ENCODE peak calls at places on chromosomes 3 and 15, in seven cellular contexts. K, J, G, F, Z, E and N are unnamed samples.

GRCh38 chr3:115638991-115639390 is 15.7 kb downstream of the GAP43 start:
- DNase-seq in F (no peak), J (no peak), G (no peak), E (no peak), Z (no peak), K (no peak), N (no peak)

GRCh38 chr3:46923559-46924350 is 46.2 kb downstream of the PTH1R start:
- DNase-seq in K (peak; percentile 72), G (peak; percentile 70), Z (no peak), E (peak; percentile 16), F (no peak), J (peak; percentile 48), N (peak; percentile 24)

GRCh38 chr3:117019082-117019713 is 309.6 kb downstream of the TUSC7 start:
- DNase-seq in G (no peak), J (peak; percentile 66), F (peak; percentile 30), E (no peak), Z (no peak), K (peak; percentile 72), N (peak; percentile 66)

GRCh38 chr3:182704926-182705325 is 88.4 kb upstream of the ATP11B start:
- DNase-seq in Z (no peak), E (no peak), G (no peak), F (no peak), J (no peak), K (peak; percentile 27), N (no peak)

GRCh38 chr3:184066211-184066610 is 13.4 kb downstream of the HTR3C start:
- DNase-seq in F (no peak), J (no peak), K (no peak), Z (no peak), G (no peak), E (no peak), N (peak; percentile 51)

GRCh38 chr3:8621872-8622271 is 22.7 kb downstream of the SSUH2 start:
- DNase-seq in G (no peak), Z (no peak), E (no peak), J (no peak), F (no peak), K (no peak), N (peak; percentile 87)

GRCh38 chr3:170585008-170585936 is 603 bp downstream of the SLC7A14 start:
- DNase-seq in E (no peak), Z (no peak), J (peak; percentile 53), K (peak; percentile 51), F (no peak), G (peak; percentile 41), N (no peak)

GRCh38 chr3:159711560-159712333 is 276.9 kb upstream of the IL12A start:
- DNase-seq in J (no peak), K (no peak), Z (no peak), F (peak; percentile 71), E (no peak), G (no peak), N (peak; percentile 78)

GRCh38 chr3:184016169-184016570 is 1.5 kb downstream of the ABCC5 start:
- DNase-seq in G (no peak), K (no peak), F (no peak), E (no peak), Z (no peak), J (no peak), N (no peak)

GRCh38 chr3:87318609-87319008 is 42.2 kb upstream of the POU1F1 start:
- DNase-seq in J (no peak), Z (no peak), K (no peak), F (no peak), E (no peak), G (no peak), N (no peak)

GRCh38 chr3:8884630-8885290 is 78.5 kb downstream of the RAD18 start:
- DNase-seq in Z (no peak), J (no peak), F (no peak), G (no peak), K (no peak), E (no peak), N (no peak)

GRCh38 chr15:92714071-92714456 is 58.5 kb upstream of the FAM174B start:
- DNase-seq in Z (no peak), K (peak; percentile 33), E (no peak), F (peak; percentile 30), G (no peak), J (peak; percentile 36), N (peak; percentile 68)

GRCh38 chr3:46997453-46998091 is 18.1 kb downstream of the NBEAL2 start:
- DNase-seq in E (no peak), F (no peak), Z (no peak), K (peak; percentile 10), J (no peak), G (peak; percentile 37), N (no peak)

GRCh38 chr15:41559489-41560177 is 621 bp downstream of the TYRO3 start:
- DNase-seq in K (no peak), G (peak; percentile 57), F (no peak), Z (no peak), E (no peak), J (no peak), N (no peak)

GRCh38 chr15:40308844-40309189 is 1.1 kb upstream of the PLCB2 start:
- DNase-seq in F (no peak), K (no peak), J (no peak), E (no peak), Z (no peak), G (no peak), N (no peak)

GRCh38 chr15:98951004-98951403 is 56.6 kb downstream of the PGPEP1L start:
- DNase-seq in F (no peak), E (no peak), J (no peak), K (no peak), G (no peak), Z (no peak), N (no peak)

GRCh38 chr3:80367149-80367548 is 599.4 kb upstream of the ROBO1 start:
- DNase-seq in F (no peak), J (no peak), K (no peak), Z (no peak), E (no peak), G (no peak), N (no peak)

GRCh38 chr3:66276705-66277274 is 56.0 kb downstream of the SLC25A26 start:
- DNase-seq in E (peak; percentile 55), F (peak; percentile 14), J (peak; percentile 69), K (peak; percentile 58), Z (no peak), G (no peak), N (peak; percentile 72)

GRCh38 chr3:27094721-27095120 is 274.5 kb downstream of the NEK10 start:
- DNase-seq in G (no peak), E (no peak), Z (no peak), F (no peak), K (no peak), J (no peak), N (no peak)

GRCh38 chr3:12807960-12808359 is 11.5 kb downstream of the CAND2 start:
- DNase-seq in F (no peak), J (no peak), K (no peak), G (no peak), E (no peak), Z (no peak), N (no peak)

GRCh38 chr3:126921425-126921824 is 61.5 kb upstream of the PLXNA1 start:
- DNase-seq in J (no peak), E (no peak), Z (no peak), G (no peak), F (no peak), K (no peak), N (no peak)

DNA sequence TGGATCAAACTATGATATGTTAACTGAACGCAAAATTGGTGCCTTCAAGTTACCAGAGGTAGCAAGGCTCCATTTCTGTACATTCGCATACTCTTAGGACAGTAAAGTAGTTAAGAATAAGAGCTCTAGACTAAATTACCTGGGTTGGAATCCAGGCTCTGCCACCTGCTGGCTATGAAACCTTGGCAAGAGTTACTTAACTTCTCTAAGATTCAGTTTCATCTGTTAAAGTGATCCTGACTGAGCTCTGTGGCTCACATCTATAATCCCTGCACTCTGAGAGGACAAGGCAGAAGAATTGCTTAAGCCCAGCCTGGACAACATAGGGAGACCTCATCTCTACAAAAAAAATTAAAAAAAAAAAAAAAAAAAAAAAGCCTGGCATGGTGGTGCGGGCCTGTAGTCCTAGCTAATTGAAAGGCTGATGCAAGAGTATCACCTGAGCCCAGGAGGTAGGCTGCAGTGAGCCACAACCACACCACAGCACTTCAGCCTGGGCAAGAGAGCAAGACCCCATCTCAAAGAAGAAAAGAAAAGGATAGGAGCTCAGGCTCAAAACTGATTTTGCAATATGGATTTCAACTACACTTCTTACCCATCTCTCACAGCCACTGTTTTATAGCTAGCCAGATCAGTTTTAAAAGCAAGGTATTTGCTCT is 21.3 kb downstream of the GSK3B start:
- DNase-seq in J (no peak), Z (no peak), G (no peak), E (no peak), F (no peak), K (no peak), N (no peak)
- TF ChIP-seq CTCF in J (no peak), Z (no peak), G (peak; percentile 35), E (no peak), F (no peak), K (no peak), N (peak; percentile 17)

GRCh38 chr15:22903961-22904534 is 65.6 kb downstream of the NIPA2 start:
- DNase-seq in K (no peak), E (no peak), F (peak; percentile 38), G (no peak), J (no peak), Z (no peak), N (no peak)

GRCh38 chr15:22903427-22903826 is 65.0 kb downstream of the NIPA2 start:
- DNase-seq in E (no peak), G (no peak), J (no peak), K (no peak), F (no peak), Z (no peak), N (no peak)

GRCh38 chr15:22902578-22902977 is 64.1 kb downstream of the NIPA2 start:
- DNase-seq in J (no peak), E (no peak), K (no peak), F (no peak), G (no peak), Z (no peak), N (no peak)

GRCh38 chr15:22902981-22903380 is 64.5 kb downstream of the NIPA2 start:
- DNase-seq in K (no peak), Z (no peak), E (no peak), F (no peak), G (no peak), J (no peak), N (no peak)

DNA sequence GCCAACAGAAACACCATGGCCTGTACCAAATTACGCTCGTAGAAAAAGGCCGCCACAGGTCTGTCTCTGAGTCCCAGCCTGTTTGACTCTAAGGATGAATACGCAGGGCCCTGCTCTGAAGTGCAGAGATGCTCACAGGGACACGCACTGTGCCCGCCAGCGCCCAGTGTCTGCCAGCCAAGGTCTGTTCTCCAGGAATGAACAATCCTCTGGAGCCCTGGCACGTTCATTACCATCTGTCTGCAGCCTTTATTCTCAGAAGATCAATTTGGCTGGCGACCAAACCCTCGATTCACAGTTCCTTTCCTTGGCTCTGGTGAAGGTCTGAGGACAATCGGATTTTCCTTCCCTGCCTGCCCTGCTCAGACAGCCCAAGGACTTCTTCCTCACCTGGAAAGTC is 66.3 kb downstream of the NIPA2 start:
- DNase-seq in K (no peak), J (no peak), Z (no peak), E (no peak), F (no peak), G (no peak), N (no peak)
- TF ChIP-seq CTCF in K (no peak), J (no peak), Z (no peak), E (no peak), F (no peak), G (no peak), N (no peak)

GRCh38 chr3:108505811-108506210 is 4.6 kb downstream of the MYH15 start:
- DNase-seq in F (no peak), K (no peak), Z (no peak), J (no peak), E (no peak), G (no peak), N (no peak)
- TF ChIP-seq CTCF in F (no peak), K (no peak), Z (no peak), J (no peak), E (no peak), G (no peak), N (no peak)

GRCh38 chr15:55993804-55994539 is 560 bp upstream of the NEDD4 start:
- DNase-seq in J (no peak), K (peak; percentile 22), F (peak; percentile 62), G (no peak), Z (no peak), E (no peak), N (peak; percentile 63)
- TF ChIP-seq CTCF in J (no peak), K (no peak), F (peak; percentile 32), G (no peak), Z (no peak), E (no peak), N (peak; percentile 5)